ENCODE peak calls at places on chromosome 17, in eight cellular contexts. One of them, this sample, is unnamed.

GRCh38 chr17:31418773-31419350 is 27.4 kb downstream of the RAB11FIP4 start:
- DNase-seq in IMR-90: no peak
- DNase-seq in mucosa of descending colon: no peak
- DNase-seq in HCT116: no peak
- DNase-seq in psoas muscle: no peak
- DNase-seq in CD8-positive, alpha-beta T cell: no peak
- DNase-seq in GM12878: no peak
- DNase-seq in neural progenitor cell: no peak
- DNase-seq in this sample: no peak

GRCh38 chr17:77873518-77874302 is 84.8 kb upstream of the TNRC6C start:
- DNase-seq in IMR-90: no peak
- DNase-seq in mucosa of descending colon: no peak
- DNase-seq in HCT116: no peak
- DNase-seq in psoas muscle: no peak
- DNase-seq in CD8-positive, alpha-beta T cell: no peak
- DNase-seq in GM12878: no peak
- DNase-seq in neural progenitor cell: no peak
- DNase-seq in this sample: no peak

GRCh38 chr17:57251211-57251787 is 5.0 kb upstream of the MSI2 start:
- DNase-seq in IMR-90: no peak
- DNase-seq in mucosa of descending colon: no peak
- DNase-seq in HCT116: no peak
- DNase-seq in psoas muscle: no peak
- DNase-seq in CD8-positive, alpha-beta T cell: no peak
- DNase-seq in GM12878: no peak
- DNase-seq in neural progenitor cell: no peak
- DNase-seq in this sample: no peak

GRCh38 chr17:19386276-19386863 is 620 bp downstream of the MFAP4 start:
- DNase-seq in IMR-90: peak; percentile 92
- DNase-seq in mucosa of descending colon: no peak
- DNase-seq in HCT116: no peak
- DNase-seq in psoas muscle: peak; percentile 84
- DNase-seq in CD8-positive, alpha-beta T cell: no peak
- DNase-seq in GM12878: no peak
- DNase-seq in neural progenitor cell: peak; percentile 24
- DNase-seq in this sample: no peak

GRCh38 chr17:17077101-17077500 is 34.8 kb downstream of the MPRIP start:
- DNase-seq in IMR-90: no peak
- DNase-seq in mucosa of descending colon: no peak
- DNase-seq in HCT116: no peak
- DNase-seq in psoas muscle: no peak
- DNase-seq in CD8-positive, alpha-beta T cell: no peak
- DNase-seq in GM12878: no peak
- DNase-seq in neural progenitor cell: no peak
- DNase-seq in this sample: no peak

GRCh38 chr17:82330322-82331239 is 3.0 kb downstream of the SECTM1 start:
- DNase-seq in IMR-90: peak; percentile 67
- DNase-seq in mucosa of descending colon: peak; percentile 58
- DNase-seq in HCT116: no peak
- DNase-seq in psoas muscle: no peak
- DNase-seq in CD8-positive, alpha-beta T cell: no peak
- DNase-seq in GM12878: no peak
- DNase-seq in neural progenitor cell: no peak
- DNase-seq in this sample: no peak

GRCh38 chr17:63647065-63647725 is 25.0 kb downstream of the MAP3K3 start:
- DNase-seq in IMR-90: peak; percentile 82
- DNase-seq in mucosa of descending colon: no peak
- DNase-seq in HCT116: no peak
- DNase-seq in psoas muscle: no peak
- DNase-seq in CD8-positive, alpha-beta T cell: no peak
- DNase-seq in GM12878: no peak
- DNase-seq in neural progenitor cell: no peak
- DNase-seq in this sample: no peak

GRCh38 chr17:47615766-47616424 is 33.8 kb upstream of the KPNB1 start:
- DNase-seq in IMR-90: peak; percentile 62
- DNase-seq in mucosa of descending colon: no peak
- DNase-seq in HCT116: peak; percentile 52
- DNase-seq in psoas muscle: no peak
- DNase-seq in CD8-positive, alpha-beta T cell: no peak
- DNase-seq in GM12878: peak; percentile 16
- DNase-seq in neural progenitor cell: peak; percentile 69
- DNase-seq in this sample: peak; percentile 14

GRCh38 chr17:18141210-18141803 is 32.8 kb downstream of the MYO15A start:
- DNase-seq in IMR-90: peak; percentile 55
- DNase-seq in mucosa of descending colon: peak; percentile 76
- DNase-seq in HCT116: no peak
- DNase-seq in psoas muscle: no peak
- DNase-seq in CD8-positive, alpha-beta T cell: no peak
- DNase-seq in GM12878: no peak
- DNase-seq in neural progenitor cell: peak; percentile 70
- DNase-seq in this sample: peak; percentile 18

GRCh38 chr17:58330997-58331814 is 2.6 kb upstream of the TSPOAP1 start:
- DNase-seq in IMR-90: no peak
- DNase-seq in mucosa of descending colon: peak; percentile 60
- DNase-seq in HCT116: no peak
- DNase-seq in psoas muscle: no peak
- DNase-seq in CD8-positive, alpha-beta T cell: no peak
- DNase-seq in GM12878: no peak
- DNase-seq in neural progenitor cell: no peak
- DNase-seq in this sample: no peak

GRCh38 chr17:69462882-69463281 is 48.4 kb downstream of the MAP2K6 start:
- DNase-seq in IMR-90: no peak
- DNase-seq in mucosa of descending colon: no peak
- DNase-seq in HCT116: no peak
- DNase-seq in psoas muscle: no peak
- DNase-seq in CD8-positive, alpha-beta T cell: no peak
- DNase-seq in GM12878: no peak
- DNase-seq in neural progenitor cell: no peak
- DNase-seq in this sample: no peak
- TF ChIP-seq CTCF in IMR-90: no peak
- TF ChIP-seq CTCF in mucosa of descending colon: no peak
- TF ChIP-seq CTCF in HCT116: no peak
- TF ChIP-seq CTCF in psoas muscle: no peak
- TF ChIP-seq CTCF in CD8-positive, alpha-beta T cell: no peak
- TF ChIP-seq CTCF in GM12878: no peak
- TF ChIP-seq CTCF in neural progenitor cell: no peak
- TF ChIP-seq CTCF in this sample: no peak

GRCh38 chr17:42849451-42850157 is 1.4 kb upstream of the AOC3 start:
- DNase-seq in IMR-90: no peak
- DNase-seq in mucosa of descending colon: no peak
- DNase-seq in HCT116: no peak
- DNase-seq in psoas muscle: no peak
- DNase-seq in CD8-positive, alpha-beta T cell: no peak
- DNase-seq in GM12878: no peak
- DNase-seq in neural progenitor cell: no peak
- DNase-seq in this sample: no peak

GRCh38 chr17:42853004-42853403 is 2.0 kb downstream of the AOC3 start:
- DNase-seq in IMR-90: no peak
- DNase-seq in mucosa of descending colon: no peak
- DNase-seq in HCT116: no peak
- DNase-seq in psoas muscle: no peak
- DNase-seq in CD8-positive, alpha-beta T cell: no peak
- DNase-seq in GM12878: no peak
- DNase-seq in neural progenitor cell: no peak
- DNase-seq in this sample: no peak

GRCh38 chr17:42852351-42852750 is 1.4 kb downstream of the AOC3 start:
- DNase-seq in IMR-90: no peak
- DNase-seq in mucosa of descending colon: no peak
- DNase-seq in HCT116: no peak
- DNase-seq in psoas muscle: no peak
- DNase-seq in CD8-positive, alpha-beta T cell: no peak
- DNase-seq in GM12878: no peak
- DNase-seq in neural progenitor cell: no peak
- DNase-seq in this sample: no peak

GRCh38 chr17:42849031-42849430 is 2.0 kb upstream of the AOC3 start:
- DNase-seq in IMR-90: no peak
- DNase-seq in mucosa of descending colon: no peak
- DNase-seq in HCT116: no peak
- DNase-seq in psoas muscle: no peak
- DNase-seq in CD8-positive, alpha-beta T cell: no peak
- DNase-seq in GM12878: no peak
- DNase-seq in neural progenitor cell: no peak
- DNase-seq in this sample: no peak

DNA sequence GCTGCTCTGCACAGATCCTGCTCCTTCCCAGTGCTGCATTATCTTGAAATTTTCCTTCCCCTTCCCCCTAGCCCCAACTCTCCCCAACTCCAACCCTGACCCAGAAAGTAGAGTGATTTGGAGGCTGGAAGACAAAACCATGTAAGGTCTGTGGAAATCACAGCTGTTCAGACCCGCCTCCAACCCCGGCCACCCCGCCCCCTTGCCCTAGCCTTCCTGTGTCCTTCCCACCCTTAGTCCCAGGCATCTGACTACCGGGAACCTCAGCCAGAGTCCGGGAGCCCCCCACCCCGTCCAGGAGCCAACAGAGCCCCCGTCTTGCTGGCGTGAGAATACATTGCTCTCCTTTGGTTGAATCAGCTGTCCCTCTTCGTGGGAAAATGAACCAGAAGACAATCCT is at the start of gene AOC3:
- DNase-seq in IMR-90: no peak
- DNase-seq in mucosa of descending colon: peak; percentile 35
- DNase-seq in HCT116: no peak
- DNase-seq in psoas muscle: peak; percentile 57
- DNase-seq in CD8-positive, alpha-beta T cell: no peak
- DNase-seq in GM12878: no peak
- DNase-seq in neural progenitor cell: no peak
- DNase-seq in this sample: no peak
- H3K4me3 ChIP-seq in IMR-90: no peak within 1 kb of the TSS
- H3K4me3 ChIP-seq in mucosa of descending colon: no peak within 1 kb of the TSS
- H3K4me3 ChIP-seq in HCT116: no peak within 1 kb of the TSS
- H3K4me3 ChIP-seq in psoas muscle: peak within 1 kb of the TSS; percentile 54
- H3K4me3 ChIP-seq in CD8-positive, alpha-beta T cell: no peak within 1 kb of the TSS
- H3K4me3 ChIP-seq in GM12878: no peak within 1 kb of the TSS
- H3K4me3 ChIP-seq in neural progenitor cell: no peak within 1 kb of the TSS
- H3K4me3 ChIP-seq in this sample: no peak within 1 kb of the TSS

GRCh38 chr17:35242158-35242804 is 591 bp upstream of the SLFN5 start:
- DNase-seq in IMR-90: peak; percentile 32
- DNase-seq in mucosa of descending colon: peak; percentile 83
- DNase-seq in HCT116: peak; percentile 58
- DNase-seq in psoas muscle: peak; percentile 59
- DNase-seq in CD8-positive, alpha-beta T cell: peak; percentile 70
- DNase-seq in GM12878: no peak
- DNase-seq in neural progenitor cell: peak; percentile 90
- DNase-seq in this sample: peak; percentile 63

GRCh38 chr17:35243459-35244204 is 760 bp downstream of the SLFN5 start:
- DNase-seq in IMR-90: peak; percentile 69
- DNase-seq in mucosa of descending colon: peak; percentile 46
- DNase-seq in HCT116: no peak
- DNase-seq in psoas muscle: peak; percentile 58
- DNase-seq in CD8-positive, alpha-beta T cell: peak; percentile 22
- DNase-seq in GM12878: no peak
- DNase-seq in neural progenitor cell: peak; percentile 57
- DNase-seq in this sample: no peak

GRCh38 chr17:35241520-35241919 is 1.4 kb upstream of the SLFN5 start:
- DNase-seq in IMR-90: no peak
- DNase-seq in mucosa of descending colon: peak; percentile 22
- DNase-seq in HCT116: no peak
- DNase-seq in psoas muscle: no peak
- DNase-seq in CD8-positive, alpha-beta T cell: no peak
- DNase-seq in GM12878: no peak
- DNase-seq in neural progenitor cell: no peak
- DNase-seq in this sample: no peak

GRCh38 chr17:35244345-35245195 is 1.7 kb downstream of the SLFN5 start:
- DNase-seq in IMR-90: peak; percentile 81
- DNase-seq in mucosa of descending colon: peak; percentile 68
- DNase-seq in HCT116: peak; percentile 33
- DNase-seq in psoas muscle: peak; percentile 89
- DNase-seq in CD8-positive, alpha-beta T cell: peak; percentile 74
- DNase-seq in GM12878: no peak
- DNase-seq in neural progenitor cell: peak; percentile 42
- DNase-seq in this sample: no peak

DNA sequence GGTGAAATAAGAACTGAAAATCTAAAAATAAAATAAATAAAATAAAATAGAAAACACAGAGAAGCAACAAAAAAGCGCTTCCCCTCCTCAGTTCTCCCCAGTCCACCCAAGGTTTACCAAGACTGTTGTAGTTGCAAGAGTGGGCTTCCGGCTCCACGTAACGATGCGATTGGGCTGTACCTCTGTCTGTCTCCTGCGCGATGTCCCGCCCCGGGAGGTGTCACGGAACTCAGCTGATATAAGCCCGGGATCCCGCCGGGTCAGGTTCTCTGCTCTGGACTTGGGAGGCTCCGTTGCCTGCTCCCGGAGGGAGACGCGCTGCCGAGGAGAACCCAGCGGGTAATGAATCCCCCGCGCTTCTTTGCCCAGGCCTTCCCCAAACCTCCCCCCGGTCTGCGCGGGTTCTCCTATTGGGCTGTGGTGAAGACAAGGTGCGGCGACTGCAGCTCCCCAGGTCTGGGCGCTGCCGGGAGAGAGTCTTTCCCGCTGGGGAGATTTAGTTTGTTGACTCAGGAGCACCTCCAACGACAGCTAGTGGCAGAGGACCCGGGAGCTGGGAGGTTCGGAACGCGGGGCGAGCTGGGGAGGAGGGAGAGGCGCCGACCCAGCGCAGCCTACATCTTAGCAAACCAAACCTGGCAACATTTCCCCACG is at the start of gene SLFN5:
- DNase-seq in IMR-90: peak; percentile 90
- DNase-seq in mucosa of descending colon: peak; percentile 97
- DNase-seq in HCT116: peak; percentile 76
- DNase-seq in psoas muscle: peak; percentile 93
- DNase-seq in CD8-positive, alpha-beta T cell: peak; percentile 87
- DNase-seq in GM12878: peak; percentile 73
- DNase-seq in neural progenitor cell: peak; percentile 85
- DNase-seq in this sample: peak; percentile 72
- TF ChIP-seq CTCF in IMR-90: no peak
- TF ChIP-seq CTCF in mucosa of descending colon: no peak
- TF ChIP-seq CTCF in HCT116: no peak
- TF ChIP-seq CTCF in psoas muscle: no peak
- TF ChIP-seq CTCF in CD8-positive, alpha-beta T cell: no peak
- TF ChIP-seq CTCF in GM12878: no peak
- TF ChIP-seq CTCF in neural progenitor cell: no peak
- TF ChIP-seq CTCF in this sample: no peak

DNA sequence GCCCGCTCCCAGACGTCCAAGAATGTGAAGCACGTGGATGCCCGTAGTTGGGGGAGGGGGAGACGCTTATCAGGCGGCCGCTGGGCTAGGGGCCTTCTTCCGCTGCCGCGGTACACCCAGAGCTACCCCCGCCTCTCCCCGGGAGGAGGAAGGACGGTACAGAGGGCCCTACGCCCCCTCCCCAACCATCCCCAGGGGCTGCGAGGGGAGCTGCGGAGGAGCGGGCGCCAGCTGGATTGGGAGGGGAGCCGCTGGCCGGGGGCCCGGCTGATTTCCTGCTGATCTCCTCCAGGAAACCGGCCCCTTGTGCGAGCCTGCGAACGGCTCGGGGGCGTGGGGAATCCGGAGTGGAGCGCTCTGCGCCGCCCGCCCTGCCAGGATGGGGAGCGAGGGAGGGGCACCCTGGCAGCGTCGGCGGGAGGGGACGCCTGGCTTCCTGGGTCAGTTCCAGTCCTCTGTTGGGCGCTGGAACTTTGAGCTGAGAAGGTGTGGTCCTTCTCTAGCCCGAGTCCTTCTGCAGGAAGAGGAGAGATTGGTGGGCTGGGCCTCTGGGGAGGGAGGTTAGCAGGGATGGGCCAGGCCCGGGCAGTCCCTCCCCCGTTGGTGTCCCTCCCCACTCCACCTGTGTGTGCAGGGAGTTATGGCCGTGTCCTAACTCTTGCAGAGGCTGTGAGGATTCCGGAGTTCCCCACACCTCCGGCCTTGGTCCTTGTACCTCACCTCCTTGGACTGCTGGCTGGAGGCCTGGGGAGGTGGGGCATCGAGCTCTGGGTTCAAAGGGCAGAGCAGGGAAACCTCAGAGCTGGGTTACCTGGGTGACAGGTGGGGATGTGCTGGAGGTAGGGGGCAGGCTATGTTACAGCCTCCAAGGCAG is 19.1 kb downstream of the GJD3 start:
- DNase-seq in IMR-90: peak; percentile 51
- DNase-seq in mucosa of descending colon: peak; percentile 90
- DNase-seq in HCT116: no peak
- DNase-seq in psoas muscle: peak; percentile 74
- DNase-seq in CD8-positive, alpha-beta T cell: no peak
- DNase-seq in GM12878: no peak
- DNase-seq in neural progenitor cell: peak; percentile 90
- DNase-seq in this sample: no peak
- H3K4me3 ChIP-seq in IMR-90: peak overlapping the region; percentile 82
- H3K4me3 ChIP-seq in mucosa of descending colon: peak overlapping the region; percentile 15
- H3K4me3 ChIP-seq in HCT116: peak overlapping the region; percentile 38
- H3K4me3 ChIP-seq in psoas muscle: peak overlapping the region; percentile 81
- H3K4me3 ChIP-seq in CD8-positive, alpha-beta T cell: peak overlapping the region; percentile 35
- H3K4me3 ChIP-seq in GM12878: peak overlapping the region; percentile 8
- H3K4me3 ChIP-seq in neural progenitor cell: peak overlapping the region; percentile 60
- H3K4me3 ChIP-seq in this sample: no peak overlapping the region

This sample was measured in LNCaP clone FGC.